ENCODE peak calls at places on chromosomes 3 and 15, in ten cellular contexts. S is activated CD4-positive, alpha-beta T cell treated with anti-CD3 and anti-CD28 coated beads for 48 hours; Y is glutamatergic neuron; O is AG08396; F is iris pigment epithelial cell; H is NCI-H446; Q is PC-3; X is esophagus squamous epithelium; Z is activated T-cell treated with anti-CD3 and anti-CD28 coated beads, Interleukin-2, amount 50 U/mL, for 24 hours; N is fibroblast of lung. U is an unnamed sample.

GRCh38 chr3:13251166-13251892 is 168.8 kb downstream of the NUP210 start:
- DNase-seq in O (no peak), S (no peak), X (no peak), F (no peak), Q (peak; percentile 34), Z (no peak), Y (no peak), N (no peak), H (no peak), U (no peak)

GRCh38 chr3:32586361-32586760 is 15.7 kb upstream of the DYNC1LI1 start:
- DNase-seq in N (no peak), Q (no peak), H (no peak), X (no peak), Z (no peak), F (no peak), S (no peak), O (no peak), Y (peak; percentile 44), U (no peak)

GRCh38 chr3:195040773-195041520 is 230.0 kb downstream of the XXYLT1 start:
- DNase-seq in Z (no peak), O (no peak), H (no peak), Y (no peak), S (no peak), Q (peak; percentile 42), F (no peak), N (no peak), X (no peak), U (no peak)

GRCh38 chr3:42300013-42300412 is 34.0 kb upstream of the CCK start:
- DNase-seq in N (peak; percentile 27), X (no peak), Q (peak; percentile 66), Z (no peak), H (no peak), O (peak; percentile 51), S (peak; percentile 48), F (peak; percentile 53), Y (no peak), U (peak; percentile 23)

GRCh38 chr3:171620825-171621434 is 160.7 kb upstream of the TNIK start:
- DNase-seq in F (peak; percentile 68), O (no peak), N (no peak), S (no peak), H (no peak), Z (no peak), Y (no peak), Q (peak; percentile 10), X (no peak), U (peak; percentile 11)

GRCh38 chr3:155500429-155500828 is 206.9 kb upstream of the STRIT1 start:
- DNase-seq in X (no peak), Y (no peak), H (no peak), Q (no peak), Z (no peak), O (no peak), F (no peak), N (no peak), S (no peak), U (no peak)

GRCh38 chr3:37955918-37956317 is 34.7 kb upstream of the VILL start:
- DNase-seq in S (no peak), Y (no peak), F (no peak), H (no peak), N (no peak), X (no peak), O (no peak), Z (no peak), Q (no peak), U (no peak)

GRCh38 chr3:52124766-52125165 is 29.5 kb downstream of the POC1A start:
- DNase-seq in Z (no peak), H (no peak), X (no peak), O (no peak), S (no peak), Q (no peak), N (no peak), Y (no peak), F (no peak), U (no peak)

GRCh38 chr3:157718835-157719234 is 215.6 kb upstream of the VEPH1 start:
- DNase-seq in H (no peak), Z (no peak), N (no peak), F (no peak), S (no peak), X (no peak), Y (no peak), Q (no peak), O (no peak), U (no peak)

GRCh38 chr3:178334239-178334638 is 202.0 kb upstream of the KCNMB2 start:
- DNase-seq in O (no peak), S (no peak), F (no peak), Y (no peak), Z (no peak), Q (no peak), X (no peak), N (no peak), H (no peak), U (no peak)

GRCh38 chr15:79994651-79995050 is 23.7 kb upstream of the BCL2A1 start:
- DNase-seq in Y (no peak), Z (no peak), F (peak; percentile 53), S (no peak), N (no peak), Q (peak; percentile 67), H (no peak), O (no peak), X (no peak), U (peak; percentile 20)

GRCh38 chr3:44114142-44114541 is 127.5 kb upstream of the TOPAZ1 start:
- DNase-seq in Y (peak; percentile 64), X (no peak), F (peak; percentile 21), N (peak; percentile 43), Z (peak; percentile 65), O (peak; percentile 31), S (peak; percentile 66), H (peak; percentile 17), Q (peak; percentile 15), U (no peak)

GRCh38 chr3:96843505-96844203 is 29.3 kb downstream of the EPHA6 start:
- DNase-seq in Y (no peak), Z (no peak), H (peak; percentile 65), N (no peak), O (no peak), S (no peak), F (no peak), Q (no peak), X (no peak), U (no peak)

GRCh38 chr15:31262901-31263671 is 63.5 kb upstream of the KLF13 start:
- DNase-seq in H (no peak), Y (no peak), Q (no peak), N (peak; percentile 29), X (no peak), S (no peak), Z (peak; percentile 40), O (no peak), F (peak; percentile 21), U (no peak)

GRCh38 chr3:167887096-167887495 is 151.6 kb downstream of the SERPINI1 start:
- DNase-seq in X (no peak), Z (no peak), S (no peak), N (peak; percentile 68), O (no peak), Q (peak; percentile 87), Y (no peak), H (no peak), F (no peak), U (peak; percentile 66)

GRCh38 chr3:189949580-189949979 is 171.1 kb downstream of the P3H2 start:
- DNase-seq in F (no peak), H (no peak), O (no peak), N (no peak), Y (no peak), X (no peak), Q (no peak), S (no peak), Z (no peak), U (no peak)

GRCh38 chr15:68691667-68692066 is 112.9 kb downstream of the CORO2B start:
- DNase-seq in Y (no peak), N (no peak), H (peak; percentile 29), Z (no peak), X (no peak), F (peak; percentile 14), S (no peak), O (no peak), Q (peak; percentile 14), U (peak; percentile 19)

GRCh38 chr3:124859025-124859424 is 28.1 kb downstream of the ITGB5 start:
- DNase-seq in O (peak; percentile 54), S (no peak), F (peak; percentile 94), X (no peak), N (peak; percentile 45), H (no peak), Q (no peak), Z (no peak), Y (no peak), U (peak; percentile 97)

GRCh38 chr3:27713435-27713880 is 8.7 kb downstream of the EOMES start:
- DNase-seq in X (no peak), O (no peak), H (no peak), S (no peak), Q (peak; percentile 16), F (no peak), N (no peak), Y (no peak), Z (peak; percentile 43), U (peak; percentile 24)

GRCh38 chr3:143769663-143770062 is 78.6 kb downstream of the SLC9A9 start:
- DNase-seq in Z (no peak), H (peak; percentile 50), S (no peak), X (no peak), Y (no peak), N (peak; percentile 93), Q (no peak), F (peak; percentile 49), O (no peak), U (peak; percentile 74)

GRCh38 chr3:46882377-46883015 is 5.0 kb downstream of the PTH1R start:
- DNase-seq in S (no peak), H (no peak), X (no peak), Y (peak; percentile 56), F (peak; percentile 31), O (peak; percentile 45), Q (no peak), Z (peak; percentile 44), N (peak; percentile 52), U (peak; percentile 40)

GRCh38 chr15:21261396-21261964 is 178.8 kb downstream of the POTEB3 start:
- DNase-seq in Q (peak; percentile 0), F (no peak), N (no peak), O (no peak), H (no peak), Y (no peak), S (no peak), X (no peak), Z (no peak), U (no peak)

GRCh38 chr3:99472385-99472784 is 166.0 kb upstream of the COL8A1 start:
- DNase-seq in O (no peak), X (no peak), H (peak; percentile 6), Z (no peak), F (no peak), S (no peak), Y (no peak), Q (no peak), N (no peak), U (no peak)

GRCh38 chr3:196941846-196942225 is 492 bp downstream of the NCBP2 start:
- DNase-seq in S (peak; percentile 79), Q (peak; percentile 39), X (no peak), O (peak; percentile 59), N (no peak), Z (peak; percentile 79), Y (peak; percentile 66), H (peak; percentile 53), F (peak; percentile 62), U (no peak)

GRCh38 chr3:107838196-107838595 is 252.6 kb downstream of the CD47 start:
- DNase-seq in Q (no peak), S (no peak), X (no peak), F (no peak), Y (no peak), Z (no peak), N (no peak), H (no peak), O (no peak), U (no peak)

GRCh38 chr15:101017041-101017754 is 98.0 kb downstream of the LRRK1 start:
- DNase-seq in Z (no peak), X (no peak), N (no peak), F (no peak), H (no peak), Y (no peak), O (no peak), Q (peak; percentile 4), S (peak; percentile 19), U (no peak)

GRCh38 chr15:56052389-56053045 is 59.1 kb upstream of the NEDD4 start:
- DNase-seq in Q (peak; percentile 67), S (no peak), H (peak; percentile 54), Y (no peak), O (peak; percentile 39), X (no peak), Z (no peak), N (peak; percentile 77), F (peak; percentile 57), U (peak; percentile 65)

GRCh38 chr3:54853573-54854404 is 74.1 kb downstream of the LRTM1 start:
- DNase-seq in X (no peak), Y (peak; percentile 89), F (peak; percentile 56), H (peak; percentile 36), N (peak; percentile 70), Z (peak; percentile 48), S (peak; percentile 69), Q (peak; percentile 62), O (peak; percentile 87), U (peak; percentile 77)

U was measured in mesenchymal stem cell.